ENCODE peak calls at places on chromosomes 3 and 15, in four cellular contexts. R, X, G and W are unnamed samples.

GRCh38 chr3:197306374-197307086 is 8.1 kb upstream of the DLG1 start:
- DNase-seq in G (no peak), X (no peak), R (no peak), W (peak; percentile 77)

GRCh38 chr15:47934342-47934741 is 186.4 kb upstream of the SLC24A5 start:
- DNase-seq in X (no peak), R (no peak), G (no peak), W (no peak)

GRCh38 chr3:111338059-111338698 is 203.8 kb upstream of the CD96 start:
- DNase-seq in G (peak; percentile 62), X (peak; percentile 31), R (peak; percentile 3), W (peak; percentile 62)

GRCh38 chr3:11539677-11540076 is 104.0 kb downstream of the VGLL4 start:
- DNase-seq in G (peak; percentile 46), R (no peak), X (no peak), W (no peak)

GRCh38 chr3:87025636-87026035 is 34.7 kb upstream of the VGLL3 start:
- DNase-seq in R (no peak), X (no peak), G (no peak), W (no peak)

GRCh38 chr3:4778119-4778518 is 201.1 kb upstream of the BHLHE40 start:
- DNase-seq in G (no peak), X (no peak), R (no peak), W (no peak)

GRCh38 chr15:40696228-40696627 is 1.3 kb downstream of the RAD51 start:
- DNase-seq in X (no peak), R (no peak), G (no peak), W (no peak)

GRCh38 chr3:11612515-11613184 is 31.1 kb downstream of the VGLL4 start:
- DNase-seq in X (no peak), G (no peak), R (no peak), W (peak; percentile 50)

GRCh38 chr3:141294848-141295247 is 63.2 kb downstream of the PXYLP1 start:
- DNase-seq in X (peak; percentile 30), G (no peak), R (no peak), W (no peak)

GRCh38 chr15:72341361-72341760 is 21.4 kb upstream of the CELF6 start:
- DNase-seq in R (no peak), X (no peak), G (peak; percentile 80), W (no peak)

GRCh38 chr15:97585408-97585807 is 375.1 kb upstream of the ARRDC4 start:
- DNase-seq in X (no peak), R (no peak), G (no peak), W (no peak)

GRCh38 chr3:155604967-155605366 is 139.9 kb downstream of the PLCH1 start:
- DNase-seq in R (no peak), G (no peak), X (no peak), W (no peak)

GRCh38 chr3:23981136-23981535 is 36.0 kb downstream of the NR1D2 start:
- DNase-seq in X (no peak), G (no peak), R (no peak), W (no peak)

GRCh38 chr3:186640473-186640818 is 247 bp downstream of the FETUB start:
- DNase-seq in G (no peak), X (peak; percentile 21), R (no peak), W (no peak)

GRCh38 chr15:28111552-28111951 is 12.4 kb upstream of the OCA2 start:
- DNase-seq in R (no peak), G (no peak), X (no peak), W (no peak)

GRCh38 chr3:159620873-159621272 is 367.8 kb upstream of the IL12A start:
- DNase-seq in X (peak; percentile 58), G (no peak), R (no peak), W (no peak)

GRCh38 chr3:123586966-123587365 is 2.1 kb upstream of the HACD2 start:
- DNase-seq in G (no peak), X (no peak), R (no peak), W (no peak)

GRCh38 chr3:89851974-89852621 is 744.7 kb downstream of the EPHA3 start:
- DNase-seq in R (no peak), G (peak; percentile 86), X (no peak), W (peak; percentile 36)

GRCh38 chr3:171542976-171543375 is 82.8 kb upstream of the TNIK start:
- DNase-seq in R (no peak), G (no peak), X (no peak), W (no peak)

GRCh38 chr15:74228723-74229081 is 7.4 kb upstream of the CCDC33 start:
- DNase-seq in X (no peak), R (no peak), G (peak; percentile 25), W (no peak)

GRCh38 chr3:17075358-17075757 is 190.6 kb downstream of the PLCL2 start:
- DNase-seq in G (no peak), X (no peak), R (no peak), W (no peak)

GRCh38 chr3:188817920-188818239 is 353.9 kb upstream of the TPRG1 start:
- DNase-seq in R (no peak), X (no peak), G (no peak), W (no peak)

GRCh38 chr3:61030469-61031035 is 220.7 kb downstream of the FHIT start:
- DNase-seq in R (no peak), G (no peak), X (no peak), W (peak; percentile 91)

GRCh38 chr15:58865420-58865880 is 68.0 kb downstream of the SLTM start:
- DNase-seq in X (no peak), G (peak; percentile 14), R (no peak), W (peak; percentile 64)

GRCh38 chr3:194573680-194574437 is 59.4 kb downstream of the TMEM44 start:
- DNase-seq in G (peak; percentile 40), R (peak; percentile 68), X (peak; percentile 31), W (peak; percentile 48)

GRCh38 chr3:138438896-138439295 is 4.5 kb downstream of the ESYT3 start:
- DNase-seq in X (no peak), R (no peak), G (no peak), W (no peak)

GRCh38 chr3:73846951-73847350 is 222.2 kb upstream of the PDZRN3 start:
- DNase-seq in G (no peak), R (no peak), X (no peak), W (no peak)

GRCh38 chr3:156207802-156208685 is 87.7 kb downstream of the KCNAB1 start:
- DNase-seq in G (no peak), X (no peak), R (no peak), W (no peak)

GRCh38 chr15:66789029-66790025 is 87.3 kb downstream of the SMAD6 start:
- DNase-seq in G (peak; percentile 66), X (no peak), R (peak; percentile 62), W (peak; percentile 30)

GRCh38 chr15:45790325-45790943 is 155.6 kb downstream of the SQOR start:
- DNase-seq in G (peak; percentile 42), X (peak; percentile 15), R (peak; percentile 11), W (peak; percentile 14)

GRCh38 chr3:128400683-128401082 is 66.0 kb downstream of the DNAJB8 start:
- DNase-seq in G (no peak), R (no peak), X (no peak), W (no peak)

GRCh38 chr15:71242292-71242691 is 127.0 kb downstream of the THSD4 start:
- DNase-seq in R (no peak), G (no peak), X (no peak), W (no peak)

GRCh38 chr15:71238926-71239325 is 123.7 kb downstream of the THSD4 start:
- DNase-seq in X (no peak), R (no peak), G (no peak), W (no peak)

GRCh38 chr15:71232411-71232810 is 117.1 kb downstream of the THSD4 start:
- DNase-seq in G (no peak), X (no peak), R (no peak), W (no peak)

GRCh38 chr15:71239592-71240364 is 124.5 kb downstream of the THSD4 start:
- DNase-seq in X (no peak), G (no peak), R (no peak), W (no peak)

GRCh38 chr15:71237456-71238188 is 122.4 kb downstream of the THSD4 start:
- DNase-seq in G (no peak), R (peak; percentile 13), X (peak; percentile 97), W (peak; percentile 21)
- TF ChIP-seq NR3C1 in G (no peak), R (no peak), X (no peak), W (no peak)

DNA sequence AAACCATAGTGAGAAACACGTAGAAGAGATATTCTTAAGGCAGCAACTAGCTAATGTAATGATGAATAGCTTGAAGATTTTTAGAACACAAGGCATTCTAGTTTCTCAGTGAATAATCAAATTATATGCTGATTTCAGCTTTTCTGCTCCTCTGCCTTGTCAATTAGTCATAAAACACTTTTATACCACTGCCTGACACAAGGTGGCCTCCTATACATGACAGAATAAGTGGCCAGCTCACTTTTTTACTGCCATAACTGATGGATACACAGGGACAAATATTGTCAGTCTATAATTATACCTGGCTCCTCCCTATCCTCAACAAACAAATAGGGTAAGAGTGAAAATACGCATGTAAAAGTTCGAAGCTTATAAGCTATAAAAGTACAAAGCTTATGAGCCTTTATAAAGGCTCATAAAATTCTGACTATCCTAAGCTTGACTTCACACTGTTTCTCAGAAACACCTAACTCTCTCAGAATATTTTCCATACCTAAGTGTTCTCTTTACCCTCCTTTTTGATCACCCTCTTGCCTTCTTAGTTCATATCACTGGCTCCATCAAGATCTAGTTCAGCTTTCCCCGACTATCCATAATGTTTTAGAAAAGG is 81.6 kb downstream of the HERC1 start:
- DNase-seq in G (no peak), R (peak; percentile 46), X (peak; percentile 64), W (peak; percentile 61)
- TF ChIP-seq NR3C1 in G (no peak), R (no peak), X (no peak), W (no peak)

DNA sequence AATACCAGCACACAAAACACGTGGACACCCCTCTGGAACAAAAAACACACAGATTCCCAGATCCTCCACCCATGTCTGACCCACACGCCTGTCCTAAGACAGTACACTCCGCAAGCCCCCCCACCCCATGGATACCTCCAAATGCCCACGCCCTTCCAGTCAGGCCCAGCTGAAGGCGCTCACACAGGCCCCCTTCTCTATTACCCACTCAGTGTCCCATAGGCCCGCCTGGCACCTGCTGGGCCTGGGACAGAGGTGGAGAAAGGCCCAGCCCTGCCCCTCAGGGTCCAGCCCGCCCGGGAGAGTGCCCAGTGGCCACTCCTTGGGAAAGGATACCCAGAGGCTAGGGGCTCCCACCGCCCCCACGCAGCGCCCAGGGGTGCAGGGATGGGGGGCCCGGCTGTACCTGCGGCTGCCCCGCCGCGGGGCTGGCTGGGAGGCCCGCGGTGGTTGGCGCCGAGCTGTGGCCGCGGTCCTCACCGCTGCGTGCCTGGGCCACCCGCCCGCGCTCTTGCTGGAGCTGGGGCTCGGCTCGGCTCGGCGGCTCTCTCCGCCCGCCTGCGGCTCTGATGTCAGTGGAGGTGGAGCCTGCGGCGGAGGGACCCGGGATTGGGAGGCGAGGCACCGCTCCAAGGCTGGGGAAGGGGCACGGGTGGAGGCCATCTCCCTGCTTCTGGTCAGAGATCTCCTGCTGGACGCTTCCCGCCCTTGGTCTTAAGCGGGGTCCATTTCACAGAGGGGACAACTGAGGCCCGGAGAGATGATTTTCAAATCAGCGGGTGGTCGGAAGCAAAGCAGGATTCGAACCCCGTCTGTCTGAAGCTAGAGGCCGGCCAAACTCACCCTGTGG is at the start of gene CAMK1:
- DNase-seq in R (peak; percentile 72), G (peak; percentile 75), X (peak; percentile 79), W (peak; percentile 45)
- TF ChIP-seq NR3C1 in R (no peak), G (no peak), X (no peak), W (no peak)

DNA sequence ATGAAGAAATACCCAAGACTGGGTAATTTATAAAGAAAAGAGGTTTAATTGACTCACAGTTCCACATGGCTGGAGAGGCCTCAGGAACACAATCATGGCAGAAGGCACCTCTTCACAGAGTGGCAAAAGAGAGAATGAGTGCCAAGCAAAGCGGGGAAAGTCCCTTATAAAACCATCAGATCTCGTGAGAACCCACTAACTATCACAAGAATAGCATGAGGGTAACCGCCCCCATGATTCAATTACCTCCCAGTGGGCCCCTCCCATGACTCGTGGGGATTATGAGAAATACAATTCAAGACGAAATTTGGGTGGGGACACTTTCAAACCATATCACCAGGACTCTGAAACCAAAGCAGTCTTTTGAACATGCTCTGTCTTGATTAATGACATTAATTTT is 7.0 kb downstream of the RTP3 start:
- DNase-seq in R (no peak), G (no peak), X (no peak), W (no peak)
- TF ChIP-seq NR3C1 in R (no peak), G (no peak), X (no peak), W (no peak)

GRCh38 chr3:150147776-150148175 is 177.1 kb upstream of the PFN2 start:
- DNase-seq in G (no peak), R (no peak), X (no peak), W (no peak)
- TF ChIP-seq NR3C1 in G (no peak), R (no peak), X (no peak), W (no peak)